ENCODE peak calls at places on chromosomes 13 and 19, in six cellular contexts. F, V, P, L, C and N are unnamed samples.

GRCh38 chr19:38318595-38319142 is 976 bp upstream of the KCNK6 start:
- DNase-seq in F (no peak), V (no peak), P (peak), L (no peak), C (no peak), N (no peak)

GRCh38 chr13:46405457-46405856 is 18.4 kb upstream of the RUBCNL start:
- DNase-seq in F (no peak), V (no peak), P (no peak), L (no peak), C (no peak), N (no peak)

GRCh38 chr19:5265260-5265659 is 75.4 kb downstream of the PTPRS start:
- DNase-seq in F (no peak), V (no peak), P (no peak), L (no peak), C (no peak), N (no peak)

GRCh38 chr19:17751103-17751911 is at the start of gene FCHO1:
- DNase-seq in F (no peak), V (peak), P (no peak), L (no peak), C (no peak), N (peak)

GRCh38 chr19:33395561-33396550 is 22.3 kb downstream of the CEBPG start:
- DNase-seq in F (no peak), V (no peak), P (peak), L (no peak), C (no peak), N (no peak)

GRCh38 chr13:49444517-49445395 is 682 bp downstream of the SETDB2 start:
- DNase-seq in F (peak), V (peak), P (no peak), L (no peak), C (peak), N (peak)

GRCh38 chr19:7928741-7929701 is 3.1 kb upstream of the CTXN1 start:
- DNase-seq in F (no peak), V (no peak), P (peak), L (no peak), C (peak), N (peak)

GRCh38 chr19:43812259-43812658 is 10.0 kb upstream of the LYPD5 start:
- DNase-seq in F (no peak), V (no peak), P (no peak), L (no peak), C (no peak), N (no peak)

GRCh38 chr13:48804836-48805601 is 151.3 kb downstream of the CYSLTR2 start:
- DNase-seq in F (no peak), V (no peak), P (no peak), L (no peak), C (no peak), N (no peak)

GRCh38 chr19:8085606-8086464 is 33.3 kb downstream of the CCL25 start:
- DNase-seq in F (no peak), V (no peak), P (no peak), L (no peak), C (no peak), N (no peak)

GRCh38 chr13:35983206-35983605 is 148.0 kb downstream of the DCLK1 start:
- DNase-seq in F (no peak), V (no peak), P (no peak), L (no peak), C (no peak), N (no peak)

GRCh38 chr19:44613295-44614168 is at the start of gene IGSF23:
- DNase-seq in F (no peak), V (no peak), P (no peak), L (no peak), C (no peak), N (no peak)

GRCh38 chr13:113976711-113977684 is 3.1 kb upstream of the C13orf46 start:
- DNase-seq in F (no peak), V (no peak), P (no peak), L (peak), C (no peak), N (no peak)

GRCh38 chr13:27496851-27497250 is 46.5 kb upstream of the MTIF3 start:
- DNase-seq in F (no peak), V (no peak), P (no peak), L (no peak), C (no peak), N (no peak)

GRCh38 chr19:51398096-51398704 is 7.8 kb upstream of the C19orf84 start:
- DNase-seq in F (no peak), V (no peak), P (no peak), L (no peak), C (peak), N (peak)

GRCh38 chr19:925912-926594 is at the start of gene ARID3A:
- DNase-seq in F (no peak), V (no peak), P (no peak), L (no peak), C (no peak), N (no peak)

GRCh38 chr19:56720281-56720680 is 48.7 kb upstream of the ZNF835 start:
- DNase-seq in F (no peak), V (no peak), P (peak), L (no peak), C (no peak), N (no peak)

GRCh38 chr13:39506559-39507390 is 96.2 kb downstream of the LHFPL6 start:
- DNase-seq in F (no peak), V (no peak), P (no peak), L (no peak), C (peak), N (no peak)

GRCh38 chr13:44052843-44053607 is 173.3 kb downstream of the LACC1 start:
- DNase-seq in F (no peak), V (no peak), P (peak), L (peak), C (peak), N (no peak)

GRCh38 chr19:46299004-46299509 is 2.2 kb downstream of the HIF3A start:
- DNase-seq in F (peak), V (no peak), P (peak), L (peak), C (no peak), N (no peak)

GRCh38 chr19:19068659-19069509 is 5.1 kb downstream of the SLC25A42 start:
- DNase-seq in F (no peak), V (peak), P (no peak), L (no peak), C (no peak), N (no peak)

GRCh38 chr13:55087085-55087484 is 2053.6 kb upstream of the PRR20A start:
- DNase-seq in F (no peak), V (no peak), P (no peak), L (no peak), C (peak), N (no peak)

GRCh38 chr19:1952635-1953034 is 11.7 kb downstream of the CSNK1G2 start:
- DNase-seq in F (no peak), V (no peak), P (no peak), L (no peak), C (no peak), N (no peak)

GRCh38 chr13:21671793-21672680 is 1.2 kb downstream of the FGF9 start:
- DNase-seq in F (no peak), V (peak), P (no peak), L (no peak), C (peak), N (no peak)

GRCh38 chr19:18710986-18711751 is 27.7 kb downstream of the CRTC1 start:
- DNase-seq in F (no peak), V (no peak), P (peak), L (peak), C (peak), N (no peak)

GRCh38 chr13:66994498-66995365 is 235.4 kb downstream of the PCDH9 start:
- DNase-seq in F (no peak), V (peak), P (no peak), L (no peak), C (no peak), N (no peak)

GRCh38 chr13:44679602-44680001 is 103.5 kb upstream of the TSC22D1 start:
- DNase-seq in F (no peak), V (no peak), P (no peak), L (no peak), C (no peak), N (no peak)

GRCh38 chr13:112207124-112207523 is 140.2 kb downstream of the SOX1 start:
- DNase-seq in F (no peak), V (no peak), P (no peak), L (no peak), C (no peak), N (no peak)

GRCh38 chr19:3320354-3320670 is 46.1 kb upstream of the NFIC start:
- DNase-seq in F (no peak), V (no peak), P (no peak), L (no peak), C (no peak), N (no peak)

GRCh38 chr19:2084993-2085720 is 11.0 kb downstream of the MOB3A start:
- DNase-seq in F (peak), V (peak), P (no peak), L (no peak), C (no peak), N (peak)

GRCh38 chr19:52590728-52591127 is 20.6 kb downstream of the ZNF701 start:
- DNase-seq in F (no peak), V (no peak), P (no peak), L (no peak), C (peak), N (no peak)

GRCh38 chr13:80338781-80339577 is 1.9 kb downstream of the SPRY2 start:
- DNase-seq in F (peak), V (no peak), P (peak), L (peak), C (peak), N (no peak)

GRCh38 chr19:15180451-15181390 is 20.1 kb downstream of the NOTCH3 start:
- DNase-seq in F (no peak), V (no peak), P (no peak), L (no peak), C (peak), N (no peak)

GRCh38 chr13:84917252-84917878 is 881.9 kb downstream of the SLITRK6 start:
- DNase-seq in F (no peak), V (peak), P (no peak), L (no peak), C (peak), N (peak)

GRCh38 chr13:95154441-95154886 is 146.8 kb downstream of the ABCC4 start:
- DNase-seq in F (no peak), V (no peak), P (no peak), L (no peak), C (no peak), N (no peak)

GRCh38 chr13:20847298-20847697 is 55.2 kb downstream of the XPO4 start:
- DNase-seq in F (no peak), V (no peak), P (no peak), L (no peak), C (peak), N (no peak)

GRCh38 chr19:37413243-37414084 is 42.6 kb downstream of the ZNF527 start:
- DNase-seq in F (no peak), V (no peak), P (no peak), L (no peak), C (no peak), N (no peak)

DNA sequence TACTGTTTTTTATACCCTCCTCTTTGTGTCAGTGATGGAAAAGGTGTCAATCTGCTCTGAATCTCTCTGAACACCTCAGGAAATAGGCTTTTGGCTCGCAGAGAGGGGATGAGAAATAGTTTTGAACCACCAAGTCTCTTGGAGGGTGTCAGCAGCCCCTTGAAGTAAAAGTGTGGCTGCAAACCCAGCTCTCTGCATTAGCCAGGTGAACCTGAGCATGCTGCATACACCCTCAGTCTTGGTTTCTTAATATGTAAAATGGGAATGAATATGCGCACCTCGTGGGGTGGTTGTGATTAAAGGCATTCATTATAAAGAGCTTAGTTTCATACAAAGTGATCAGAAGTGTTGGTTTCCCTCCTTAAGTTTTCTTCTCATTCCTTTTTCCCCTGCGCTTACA is 1.4 kb upstream of the DHRS12 start:
- DNase-seq in F (no peak), V (no peak), P (no peak), L (no peak), C (no peak), N (no peak)
- H3K4me3 ChIP-seq in F (no peak), V (no peak), P (no peak), L (peak), C (peak), N (no peak)

GRCh38 chr19:34731019-34731829 is 2.8 kb upstream of the ZNF181 start:
- DNase-seq in F (no peak), V (no peak), P (peak), L (no peak), C (no peak), N (no peak)

GRCh38 chr19:34731964-34732363 is 2.1 kb upstream of the ZNF181 start:
- DNase-seq in F (no peak), V (no peak), P (no peak), L (no peak), C (no peak), N (no peak)

GRCh38 chr19:34733826-34734600 is at the start of gene ZNF181:
- DNase-seq in F (peak), V (peak), P (peak), L (peak), C (peak), N (peak)

GRCh38 chr19:34733266-34733825 is 697 bp upstream of the ZNF181 start:
- DNase-seq in F (peak), V (no peak), P (no peak), L (peak), C (peak), N (no peak)

DNA sequence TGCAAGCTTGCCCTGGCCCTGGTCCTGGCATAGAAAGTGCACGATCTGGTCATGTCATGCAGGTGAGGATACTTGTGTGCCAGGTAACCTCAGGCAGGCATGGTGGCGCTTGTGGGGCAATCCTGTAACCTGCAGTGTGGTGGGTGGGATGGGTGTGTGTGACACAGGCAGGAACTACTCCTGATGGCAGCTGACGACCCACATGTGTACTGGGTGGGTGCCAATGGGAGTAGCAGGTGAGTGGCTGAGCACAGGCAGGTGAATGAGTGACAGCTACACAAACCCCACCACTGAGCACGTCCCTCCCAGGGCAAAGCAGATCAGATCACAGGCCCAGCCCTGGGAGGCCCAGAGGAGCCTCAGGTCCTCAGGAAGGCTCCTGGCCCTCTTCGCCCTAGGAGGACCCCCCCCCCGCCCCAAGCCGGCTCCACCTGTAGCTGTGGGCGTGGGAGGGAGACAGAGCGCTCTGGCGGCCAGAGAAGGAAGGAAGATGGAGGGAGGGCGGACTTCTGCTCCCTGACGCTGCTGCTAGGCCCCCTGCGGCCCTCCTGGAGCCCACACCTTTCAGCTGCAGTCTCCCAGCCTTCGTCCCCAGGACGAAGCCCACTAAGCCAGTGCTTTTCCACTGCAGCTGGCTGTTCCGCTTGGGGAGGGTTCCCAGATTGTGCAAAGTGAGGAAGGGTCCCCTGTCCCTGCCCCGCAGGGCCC is 1.3 kb upstream of the ZNF181 start:
- DNase-seq in F (no peak), V (no peak), P (peak), L (no peak), C (peak), N (no peak)
- H3K4me3 ChIP-seq in F (peak), V (peak), P (peak), L (peak), C (peak), N (peak)

GRCh38 chr13:42994878-42995277 is 2.8 kb upstream of the EPSTI1 start:
- DNase-seq in F (no peak), V (no peak), P (no peak), L (no peak), C (no peak), N (no peak)

GRCh38 chr13:42992585-42993122 is 613 bp upstream of the EPSTI1 start:
- DNase-seq in F (no peak), V (peak), P (no peak), L (no peak), C (no peak), N (peak)

GRCh38 chr13:42996584-42996983 is 4.5 kb upstream of the EPSTI1 start:
- DNase-seq in F (no peak), V (no peak), P (no peak), L (no peak), C (no peak), N (no peak)

GRCh38 chr13:42999491-42999890 is 7.5 kb upstream of the EPSTI1 start:
- DNase-seq in F (no peak), V (no peak), P (no peak), L (no peak), C (no peak), N (no peak)

GRCh38 chr13:42997381-42997780 is 5.3 kb upstream of the EPSTI1 start:
- DNase-seq in F (no peak), V (no peak), P (no peak), L (no peak), C (no peak), N (no peak)
- H3K4me3 ChIP-seq in F (no peak), V (no peak), P (no peak), L (no peak), C (no peak), N (no peak)

GRCh38 chr13:51229141-51229540 is 6.9 kb downstream of the FAM124A start:
- DNase-seq in F (no peak), V (no peak), P (no peak), L (no peak), C (no peak), N (no peak)

GRCh38 chr13:51229731-51230130 is 7.5 kb downstream of the FAM124A start:
- DNase-seq in F (no peak), V (no peak), P (no peak), L (no peak), C (no peak), N (no peak)

GRCh38 chr13:51231456-51231855 is 9.3 kb downstream of the FAM124A start:
- DNase-seq in F (no peak), V (no peak), P (no peak), L (no peak), C (no peak), N (no peak)

GRCh38 chr13:51233117-51233826 is 11.1 kb downstream of the FAM124A start:
- DNase-seq in F (no peak), V (no peak), P (no peak), L (no peak), C (no peak), N (no peak)

GRCh38 chr13:51230473-51231105 is 8.4 kb downstream of the FAM124A start:
- DNase-seq in F (peak), V (no peak), P (peak), L (no peak), C (peak), N (no peak)
- H3K4me3 ChIP-seq in F (no peak), V (no peak), P (no peak), L (peak), C (no peak), N (no peak)

DNA sequence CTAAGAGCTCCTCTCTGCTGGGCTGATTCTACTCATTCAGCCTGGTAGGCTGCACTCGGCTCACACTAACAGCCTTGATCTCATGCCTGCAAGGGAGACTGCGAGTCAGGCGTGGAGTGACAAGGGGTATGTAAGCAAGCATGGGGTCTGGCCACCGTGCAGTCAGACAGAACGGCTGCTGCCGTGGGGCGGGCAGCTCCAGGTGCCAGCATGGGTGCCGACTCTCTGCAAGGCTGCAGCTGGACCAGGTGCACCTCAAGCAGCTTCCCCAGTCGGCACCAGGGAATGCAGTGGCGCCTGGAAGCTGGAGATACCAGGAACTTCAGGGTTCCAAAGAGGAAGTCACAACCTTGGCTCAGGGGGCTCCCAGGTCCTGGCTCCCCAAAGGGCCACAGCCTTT is 892.3 kb downstream of the OLFM4 start:
- DNase-seq in F (no peak), V (no peak), P (no peak), L (no peak), C (no peak), N (no peak)
- H3K4me3 ChIP-seq in F (no peak), V (no peak), P (no peak), L (no peak), C (no peak), N (no peak)

GRCh38 chr19:55239004-55239403 is 10.4 kb upstream of the TMEM86B start:
- DNase-seq in F (no peak), V (no peak), P (no peak), L (no peak), C (no peak), N (no peak)
- H3K4me3 ChIP-seq in F (no peak), V (no peak), P (no peak), L (no peak), C (no peak), N (no peak)

GRCh38 chr19:11766597-11767591 is at the start of gene ZNF441:
- DNase-seq in F (peak), V (peak), P (peak), L (peak), C (peak), N (no peak)
- H3K4me3 ChIP-seq in F (peak), V (peak), P (peak), L (peak), C (peak), N (no peak)

DNA sequence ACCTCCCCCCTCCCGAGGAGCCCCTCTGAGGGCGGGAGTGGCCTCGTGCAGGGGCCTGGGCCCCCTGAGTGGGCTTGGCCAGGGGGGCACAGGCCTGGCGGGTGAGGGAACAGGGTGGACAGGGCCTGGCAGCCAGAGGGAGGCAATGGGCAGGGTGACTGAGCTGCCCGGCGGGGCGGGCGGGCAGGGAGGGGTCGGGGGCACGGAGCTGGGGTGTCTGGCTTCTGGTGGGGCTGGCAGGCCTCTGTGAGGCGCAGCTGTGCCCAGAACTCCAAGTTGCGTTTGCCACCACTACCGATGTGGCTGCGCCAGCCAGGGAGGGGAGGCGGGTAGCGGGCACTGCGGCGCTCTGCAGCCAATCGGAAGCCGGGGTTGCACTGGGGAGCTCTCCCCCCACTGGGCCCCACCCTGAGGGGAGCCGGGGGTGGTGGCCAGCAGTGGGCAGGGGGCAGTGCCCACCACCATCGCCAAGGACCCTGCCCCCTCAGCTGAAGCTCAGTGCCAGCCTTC is 7.2 kb downstream of the NFIX start:
- DNase-seq in F (no peak), V (no peak), P (no peak), L (no peak), C (no peak), N (no peak)
- H3K4me3 ChIP-seq in F (no peak), V (no peak), P (peak), L (peak), C (no peak), N (no peak)